ENCODE peak calls at places on chromosomes 5 and 9, in seven cellular contexts. W, P, F, V, Q, A and O are unnamed samples.

GRCh38 chr9:682633-683508 is 158.6 kb upstream of the DMRT1 start:
- DNase-seq in W (no peak), P (peak), F (no peak), V (no peak), Q (no peak), A (peak), O (peak)

GRCh38 chr9:69946800-69947437 is 96.7 kb upstream of the MAMDC2 start:
- DNase-seq in W (no peak), P (peak), F (no peak), V (no peak), Q (no peak), A (peak), O (peak)

GRCh38 chr5:125065114-125065513 is 318.7 kb upstream of the ZNF608 start:
- DNase-seq in W (no peak), P (no peak), F (no peak), V (no peak), Q (no peak), A (peak), O (peak)

GRCh38 chr9:78097541-78097940 is 65.9 kb upstream of the GNAQ start:
- DNase-seq in W (peak), P (no peak), F (no peak), V (no peak), Q (no peak), A (no peak), O (no peak)

GRCh38 chr5:159133041-159133741 is 33.5 kb upstream of the EBF1 start:
- DNase-seq in W (no peak), P (peak), F (no peak), V (peak), Q (no peak), A (peak), O (peak)

GRCh38 chr5:37717613-37718431 is 122.0 kb downstream of the GDNF start:
- DNase-seq in W (no peak), P (peak), F (no peak), V (no peak), Q (no peak), A (peak), O (peak)

GRCh38 chr5:170704417-170705195 is 78.9 kb upstream of the GABRP start:
- DNase-seq in W (no peak), P (no peak), F (no peak), V (no peak), Q (no peak), A (no peak), O (no peak)

GRCh38 chr5:180918380-180918779 is 19.4 kb downstream of the BTNL8 start:
- DNase-seq in W (no peak), P (no peak), F (no peak), V (no peak), Q (no peak), A (peak), O (no peak)

GRCh38 chr5:134227259-134227658 is 1.4 kb upstream of the PPP2CA start:
- DNase-seq in W (peak), P (no peak), F (no peak), V (peak), Q (peak), A (no peak), O (peak)

GRCh38 chr9:81964216-81965171 is 21.2 kb downstream of the SPATA31D3 start:
- DNase-seq in W (no peak), P (peak), F (no peak), V (peak), Q (no peak), A (no peak), O (no peak)

GRCh38 chr5:21145376-21145775 is 1157.4 kb upstream of the CDH18 start:
- DNase-seq in W (no peak), P (peak), F (no peak), V (no peak), Q (no peak), A (no peak), O (no peak)

GRCh38 chr5:81748556-81748955 is 2.3 kb downstream of the SSBP2 start:
- DNase-seq in W (no peak), P (no peak), F (no peak), V (no peak), Q (no peak), A (no peak), O (no peak)

GRCh38 chr5:109619661-109620060 is 70.1 kb upstream of the MAN2A1 start:
- DNase-seq in W (peak), P (no peak), F (no peak), V (no peak), Q (no peak), A (no peak), O (no peak)

GRCh38 chr9:125284855-125285254 is 23.2 kb downstream of the GAPVD1 start:
- DNase-seq in W (no peak), P (no peak), F (no peak), V (no peak), Q (no peak), A (no peak), O (no peak)

GRCh38 chr9:83456226-83456625 is 82.0 kb downstream of the FRMD3 start:
- DNase-seq in W (no peak), P (no peak), F (no peak), V (no peak), Q (no peak), A (no peak), O (no peak)

GRCh38 chr9:83511051-83511450 is 27.1 kb downstream of the FRMD3 start:
- DNase-seq in W (no peak), P (peak), F (no peak), V (peak), Q (no peak), A (peak), O (peak)

GRCh38 chr9:34119713-34120112 is 6.8 kb downstream of the DCAF12 start:
- DNase-seq in W (no peak), P (no peak), F (no peak), V (no peak), Q (no peak), A (no peak), O (no peak)

GRCh38 chr5:142925795-142926194 is 155.6 kb downstream of the ARHGAP26 start:
- DNase-seq in W (no peak), P (peak), F (no peak), V (no peak), Q (no peak), A (peak), O (peak)

GRCh38 chr5:158619083-158619788 is 480.5 kb downstream of the EBF1 start:
- DNase-seq in W (no peak), P (no peak), F (no peak), V (no peak), Q (no peak), A (no peak), O (no peak)

GRCh38 chr9:38720083-38720755 is at the start of gene FAM240B:
- DNase-seq in W (no peak), P (no peak), F (no peak), V (no peak), Q (no peak), A (no peak), O (no peak)

GRCh38 chr5:179371681-179372675 is 26.7 kb upstream of the ADAMTS2 start:
- DNase-seq in W (no peak), P (no peak), F (no peak), V (no peak), Q (no peak), A (no peak), O (no peak)

GRCh38 chr9:124110307-124110915 is 98.8 kb downstream of the LHX2 start:
- DNase-seq in W (no peak), P (peak), F (no peak), V (peak), Q (no peak), A (peak), O (peak)

GRCh38 chr5:33441241-33441844 is 578 bp downstream of the TARS1 start:
- DNase-seq in W (peak), P (peak), F (no peak), V (peak), Q (peak), A (peak), O (peak)

GRCh38 chr5:32583582-32584232 is 1.6 kb upstream of the SUB1 start:
- DNase-seq in W (no peak), P (no peak), F (no peak), V (peak), Q (no peak), A (no peak), O (no peak)

GRCh38 chr5:141051526-141051876 is 327 bp downstream of the PCDHB1 start:
- DNase-seq in W (no peak), P (no peak), F (no peak), V (no peak), Q (no peak), A (peak), O (no peak)

GRCh38 chr5:174462128-174462527 is 262.3 kb upstream of the MSX2 start:
- DNase-seq in W (no peak), P (no peak), F (no peak), V (no peak), Q (no peak), A (no peak), O (no peak)

GRCh38 chr9:84959339-84959738 is 289.8 kb downstream of the NTRK2 start:
- DNase-seq in W (no peak), P (no peak), F (no peak), V (no peak), Q (no peak), A (no peak), O (no peak)

GRCh38 chr5:178577376-178577839 is 12.8 kb downstream of the COL23A1 start:
- DNase-seq in W (no peak), P (no peak), F (no peak), V (no peak), Q (no peak), A (no peak), O (no peak)

GRCh38 chr9:21883642-21884041 is 81.2 kb downstream of the MTAP start:
- DNase-seq in W (no peak), P (no peak), F (no peak), V (peak), Q (no peak), A (no peak), O (no peak)

GRCh38 chr9:137679249-137679648 is 60.4 kb downstream of the EHMT1 start:
- DNase-seq in W (no peak), P (no peak), F (no peak), V (peak), Q (no peak), A (no peak), O (no peak)

GRCh38 chr5:178489281-178489976 is 100.8 kb downstream of the COL23A1 start:
- DNase-seq in W (no peak), P (no peak), F (no peak), V (no peak), Q (no peak), A (peak), O (no peak)